ENCODE peak calls at places on chromosomes 12 and 14, in five cellular contexts. Q is small intestine, W is left ventricle myocardium inferior, G is kidney epithelial cell, M is T-helper 2 cell. B is an unnamed sample.

GRCh38 chr12:124391340-124392261 is 96.7 kb downstream of the RFLNA start:
- DNase-seq in M (no peak), Q (no peak), G (no peak), W (peak; percentile 69), B (peak; percentile 79)

GRCh38 chr12:89250648-89251047 is 101.7 kb downstream of the DUSP6 start:
- DNase-seq in G (no peak), W (no peak), Q (no peak), M (no peak), B (no peak)

GRCh38 chr12:6330192-6330591 is 11.7 kb downstream of the TNFRSF1A start:
- DNase-seq in G (no peak), M (no peak), W (no peak), Q (no peak), B (no peak)

GRCh38 chr12:113274848-113275247 is 53.6 kb downstream of the TPCN1 start:
- DNase-seq in Q (no peak), G (no peak), M (no peak), W (no peak), B (no peak)

GRCh38 chr14:72894623-72895378 is 900 bp upstream of the DPF3 start:
- DNase-seq in G (no peak), Q (peak; percentile 78), M (no peak), W (peak; percentile 24), B (peak; percentile 51)

GRCh38 chr14:69044965-69045555 is 66.0 kb upstream of the ACTN1 start:
- DNase-seq in W (peak; percentile 51), M (no peak), Q (no peak), G (no peak), B (no peak)

GRCh38 chr12:6465467-6466183 is 4.9 kb downstream of the VAMP1 start:
- DNase-seq in W (no peak), M (peak; percentile 49), G (no peak), Q (peak; percentile 73), B (peak; percentile 67)

GRCh38 chr12:12951504-12951903 is 466 bp downstream of the GPRC5D start:
- DNase-seq in M (no peak), W (no peak), G (no peak), Q (no peak), B (no peak)

GRCh38 chr14:89428163-89428523 is 11.1 kb upstream of the FOXN3 start:
- DNase-seq in Q (no peak), G (no peak), W (no peak), M (no peak), B (no peak)

GRCh38 chr12:92445253-92446081 is 257.3 kb upstream of the PLEKHG7 start:
- DNase-seq in M (no peak), G (no peak), W (no peak), Q (no peak), B (no peak)

GRCh38 chr12:58915634-58916033 is 4.7 kb downstream of the LRIG3 start:
- DNase-seq in M (no peak), W (peak; percentile 29), G (no peak), Q (peak; percentile 65), B (peak; percentile 59)

GRCh38 chr12:119627019-119627643 is 33.6 kb downstream of the TMEM233 start:
- DNase-seq in G (no peak), M (no peak), Q (no peak), W (no peak), B (no peak)

GRCh38 chr12:23556661-23557060 is 392.8 kb downstream of the SOX5 start:
- DNase-seq in Q (no peak), W (no peak), M (no peak), G (no peak), B (no peak)

GRCh38 chr12:2479866-2480510 is 314.8 kb upstream of the FKBP4 start:
- DNase-seq in W (no peak), G (no peak), Q (no peak), M (no peak), B (no peak)

GRCh38 chr14:103518416-103519042 is 4.1 kb downstream of the CKB start:
- DNase-seq in M (peak; percentile 29), Q (peak; percentile 53), W (peak; percentile 66), G (no peak), B (peak; percentile 53)

GRCh38 chr14:75851574-75851866 is 130.3 kb downstream of the TGFB3 start:
- DNase-seq in M (no peak), Q (peak; percentile 11), W (no peak), G (no peak), B (no peak)

GRCh38 chr14:76810953-76811400 is 1.7 kb downstream of the ANGEL1 start:
- DNase-seq in W (no peak), M (no peak), G (no peak), Q (peak; percentile 51), B (peak; percentile 30)

GRCh38 chr14:61524211-61524806 is 171.0 kb upstream of the HIF1A start:
- DNase-seq in M (no peak), Q (peak; percentile 89), W (no peak), G (peak; percentile 95), B (peak; percentile 88)

GRCh38 chr12:121723200-121723599 is 10.6 kb downstream of the TMEM120B start:
- DNase-seq in W (no peak), M (no peak), G (no peak), Q (no peak), B (no peak)

GRCh38 chr12:79655036-79655435 is 35.7 kb downstream of the PAWR start:
- DNase-seq in M (no peak), Q (no peak), G (no peak), W (no peak), B (no peak)

B was measured in EL.